ENCODE peak calls at places on chromosomes 1 and 21, in seven cellular contexts. Q is heart left ventricle, L is body of pancreas, S is thyroid gland, N is H1, W is HCT116, K is transverse colon. V is an unnamed sample.

GRCh38 chr1:54808443-54809207 is 7.5 kb upstream of the TTC22 start:
- DNase-seq in Q (no peak), L (no peak), S (no peak), N (peak; percentile 55), W (no peak), K (peak; percentile 6), V (peak; percentile 27)

GRCh38 chr1:92960395-92961130 is 699 bp downstream of the DIPK1A start:
- DNase-seq in Q (peak; percentile 54), L (peak; percentile 68), S (peak; percentile 71), N (no peak), W (peak; percentile 70), K (peak; percentile 74), V (peak; percentile 60)

GRCh38 chr1:34263411-34263810 is 86.7 kb downstream of the C1orf94 start:
- DNase-seq in Q (no peak), L (no peak), S (no peak), N (no peak), W (no peak), K (no peak), V (no peak)

GRCh38 chr1:54583868-54584267 is 35.8 kb downstream of the ACOT11 start:
- DNase-seq in Q (no peak), L (no peak), S (no peak), N (no peak), W (no peak), K (no peak), V (no peak)

GRCh38 chr1:65002508-65003315 is 36.4 kb upstream of the JAK1 start:
- DNase-seq in Q (peak; percentile 88), L (peak; percentile 79), S (peak; percentile 88), N (peak; percentile 84), W (peak; percentile 29), K (peak; percentile 78), V (peak; percentile 84)

GRCh38 chr1:235918032-235918431 is 51.3 kb upstream of the LYST start:
- DNase-seq in Q (no peak), L (no peak), S (no peak), N (no peak), W (no peak), K (no peak), V (no peak)

GRCh38 chr1:60924964-60925798 is 157.2 kb upstream of the NFIA start:
- DNase-seq in Q (no peak), L (no peak), S (no peak), N (no peak), W (no peak), K (no peak), V (no peak)

GRCh38 chr1:31759266-31760023 is 4.7 kb downstream of the ADGRB2 start:
- DNase-seq in Q (no peak), L (no peak), S (no peak), N (no peak), W (no peak), K (no peak), V (no peak)

GRCh38 chr1:3076388-3076740 is 7.4 kb downstream of the PRDM16 start:
- DNase-seq in Q (no peak), L (no peak), S (peak; percentile 49), N (no peak), W (no peak), K (no peak), V (no peak)

GRCh38 chr1:247385283-247385682 is 30.7 kb upstream of the NLRP3 start:
- DNase-seq in Q (no peak), L (no peak), S (no peak), N (no peak), W (no peak), K (no peak), V (no peak)

GRCh38 chr1:99266731-99267130 is 2.4 kb downstream of the PLPPR4 start:
- DNase-seq in Q (no peak), L (no peak), S (no peak), N (no peak), W (no peak), K (no peak), V (no peak)

GRCh38 chr1:206909883-206910318 is 11.8 kb downstream of the FCMR start:
- DNase-seq in Q (no peak), L (no peak), S (no peak), N (peak; percentile 63), W (no peak), K (no peak), V (no peak)

GRCh38 chr1:24327886-24328285 is 8.7 kb downstream of the GRHL3 start:
- DNase-seq in Q (no peak), L (no peak), S (no peak), N (no peak), W (no peak), K (no peak), V (no peak)

GRCh38 chr1:3053366-3053980 is 15.5 kb upstream of the PRDM16 start:
- DNase-seq in Q (no peak), L (no peak), S (no peak), N (no peak), W (no peak), K (no peak), V (peak; percentile 26)

GRCh38 chr21:27771938-27772505 is 805.1 kb upstream of the ADAMTS5 start:
- DNase-seq in Q (no peak), L (no peak), S (no peak), N (no peak), W (no peak), K (no peak), V (no peak)

GRCh38 chr1:209318302-209319056 is 265.0 kb upstream of the CAMK1G start:
- DNase-seq in Q (no peak), L (no peak), S (no peak), N (no peak), W (no peak), K (no peak), V (no peak)

GRCh38 chr1:93579891-93580290 is 101.7 kb downstream of the BCAR3 start:
- DNase-seq in Q (peak; percentile 60), L (peak; percentile 36), S (no peak), N (peak; percentile 39), W (no peak), K (peak; percentile 57), V (peak; percentile 70)

GRCh38 chr1:167643471-167643870 is 13.4 kb downstream of the RCSD1 start:
- DNase-seq in Q (no peak), L (no peak), S (no peak), N (no peak), W (no peak), K (no peak), V (no peak)

GRCh38 chr1:90856608-90857007 is 139.5 kb upstream of the BARHL2 start:
- DNase-seq in Q (no peak), L (no peak), S (no peak), N (no peak), W (no peak), K (no peak), V (no peak)

GRCh38 chr1:41580021-41580420 is 95.5 kb upstream of the EDN2 start:
- DNase-seq in Q (no peak), L (no peak), S (no peak), N (no peak), W (no peak), K (no peak), V (no peak)

GRCh38 chr1:88327391-88328267 is 356.4 kb upstream of the PKN2 start:
- DNase-seq in Q (no peak), L (no peak), S (no peak), N (no peak), W (peak; percentile 76), K (no peak), V (peak; percentile 71)

GRCh38 chr1:96473791-96474452 is 247.7 kb upstream of the PTBP2 start:
- DNase-seq in Q (no peak), L (no peak), S (no peak), N (no peak), W (no peak), K (no peak), V (no peak)

DNA sequence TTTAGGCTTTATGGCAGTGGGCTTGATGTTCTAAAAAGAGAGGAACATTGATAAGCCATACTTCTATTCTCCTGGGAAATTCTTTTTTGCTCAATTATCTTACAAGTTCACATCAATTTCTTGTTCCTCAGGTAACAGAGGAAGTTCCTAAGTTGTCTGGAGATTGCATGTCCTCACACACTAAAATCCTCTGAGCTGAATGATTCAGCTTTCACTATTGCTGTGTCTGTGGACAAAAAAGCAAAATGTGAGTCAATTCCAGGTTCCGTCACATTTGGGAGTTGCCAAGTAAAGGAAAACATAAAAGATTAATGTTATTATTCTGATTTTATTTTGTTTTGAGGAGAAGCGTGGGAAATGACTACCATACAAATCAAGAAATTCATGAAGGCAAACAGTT is 316.7 kb downstream of the CHRM3 start:
- DNase-seq in Q (no peak), L (no peak), S (no peak), N (no peak), W (no peak), K (no peak), V (no peak)
- H3K27me3 ChIP-seq in Q (no peaks in the 10 kb centered on the region), L (no peaks in the 10 kb centered on the region), S (no peaks in the 10 kb centered on the region), N (no peaks in the 10 kb centered on the region), W (no peaks in the 10 kb centered on the region), K (no peaks in the 10 kb centered on the region), V (no peaks in the 10 kb centered on the region)

DNA sequence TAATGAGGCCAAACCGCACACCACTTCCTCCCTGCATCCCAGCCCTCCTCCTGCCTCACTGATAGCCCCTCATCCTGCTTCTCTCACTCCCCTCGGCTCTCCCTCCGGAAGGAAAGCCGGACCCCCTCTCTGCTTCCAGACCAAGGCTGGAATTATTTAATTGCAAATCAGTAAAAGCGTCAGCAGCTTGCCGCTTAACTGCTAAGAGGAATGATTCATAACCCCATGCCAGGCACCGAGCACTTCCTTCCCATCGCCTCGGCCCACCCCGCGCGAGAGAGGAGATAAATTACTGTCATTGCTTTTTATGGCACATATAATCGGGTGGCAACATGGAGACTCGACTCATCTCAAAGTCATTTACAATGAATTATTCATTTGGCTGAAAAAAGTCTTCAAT is 77.3 kb downstream of the UBIAD1 start:
- DNase-seq in Q (no peak), L (no peak), S (no peak), N (no peak), W (no peak), K (no peak), V (no peak)
- TF ChIP-seq POLR2A in Q (no peak), L (no peak), S (no peak), N (no peak), W (no peak), K (no peak), V (no peak)

GRCh38 chr1:7705048-7705907 is 65.8 kb upstream of the VAMP3 start:
- DNase-seq in Q (no peak), L (peak; percentile 35), S (peak; percentile 14), N (peak; percentile 67), W (no peak), K (peak; percentile 37), V (peak; percentile 21)
- H3K4me3 ChIP-seq in Q (peak overlapping the region; percentile 39), L (no peak overlapping the region), S (no peak overlapping the region), N (peak overlapping the region; percentile 16), W (peak overlapping the region; percentile 65), K (peak overlapping the region; percentile 41), V (peak overlapping the region; percentile 63)

GRCh38 chr1:213552045-213552444 is 435.7 kb upstream of the PROX1 start:
- DNase-seq in Q (no peak), L (no peak), S (no peak), N (no peak), W (no peak), K (no peak), V (no peak)

GRCh38 chr1:213549982-213550381 is 437.8 kb upstream of the PROX1 start:
- DNase-seq in Q (no peak), L (no peak), S (no peak), N (no peak), W (no peak), K (no peak), V (no peak)

DNA sequence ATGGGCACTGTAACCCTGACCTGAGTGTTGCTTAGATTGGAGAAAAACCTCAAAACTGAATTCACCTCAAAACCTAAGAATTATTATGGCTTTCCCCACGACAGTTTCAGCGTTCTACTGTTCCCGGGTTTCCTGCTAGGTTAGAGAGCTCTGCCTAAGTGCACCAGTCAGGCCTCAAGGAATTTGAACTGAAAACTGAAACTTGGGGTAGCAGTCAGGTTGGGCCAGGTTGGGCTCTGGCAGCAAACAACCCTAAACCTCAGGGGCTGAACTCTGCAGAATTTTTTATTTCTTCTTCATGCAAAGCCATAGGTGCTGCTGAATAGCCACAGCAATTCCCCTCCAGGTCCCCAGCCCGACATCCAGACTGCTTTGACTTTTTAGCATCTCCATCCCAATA is 437.0 kb upstream of the PROX1 start:
- DNase-seq in Q (no peak), L (no peak), S (no peak), N (no peak), W (no peak), K (no peak), V (no peak)
- H3K27me3 ChIP-seq in Q (no peaks in the 10 kb centered on the region), L (no peaks in the 10 kb centered on the region), S (no peaks in the 10 kb centered on the region), N (no peaks in the 10 kb centered on the region), W (peaks cover 13% of the 10 kb centered on the region), K (no peaks in the 10 kb centered on the region), V (no peaks in the 10 kb centered on the region)